ENCODE peak calls at places on chromosomes 1 and 21, in eight cellular contexts. D is GM10248, C is smooth muscle cell of the brain vasculature, A is cardiac muscle cell, E is posterior cingulate gyrus, X is cardiac septum, J is T-helper 2 cell, U is GM12864. L is an unnamed sample.

GRCh38 chr21:15539376-15539775 is 190.4 kb upstream of the USP25 start:
- DNase-seq in J (no peak), X (no peak), A (no peak), C (no peak), E (no peak), D (no peak), U (no peak), L (no peak)

GRCh38 chr1:157269656-157270375 is 131.6 kb upstream of the ETV3 start:
- DNase-seq in D (peak), X (no peak), E (no peak), J (no peak), U (peak), C (no peak), A (no peak), L (no peak)

GRCh38 chr1:41102208-41102607 is 80.7 kb upstream of the SLFNL1 start:
- DNase-seq in X (peak), C (peak), D (no peak), A (no peak), U (no peak), E (peak), J (no peak), L (no peak)

GRCh38 chr1:115218696-115219095 is 119.4 kb downstream of the NGF start:
- DNase-seq in A (no peak), D (no peak), C (no peak), U (no peak), E (no peak), X (no peak), J (no peak), L (no peak)

GRCh38 chr1:14946567-14947285 is 206.8 kb upstream of the TMEM51 start:
- DNase-seq in U (no peak), D (no peak), X (no peak), J (no peak), A (no peak), E (no peak), C (no peak), L (no peak)

GRCh38 chr1:157880621-157881020 is 39.0 kb upstream of the CD5L start:
- DNase-seq in A (no peak), D (no peak), X (no peak), E (no peak), C (no peak), U (no peak), J (no peak), L (peak)

GRCh38 chr21:43866659-43867331 is 1.8 kb downstream of the AGPAT3 start:
- DNase-seq in J (peak), E (no peak), U (no peak), A (no peak), D (peak), C (no peak), X (peak), L (peak)

GRCh38 chr1:203661572-203661971 is 34.9 kb downstream of the ATP2B4 start:
- DNase-seq in U (no peak), A (no peak), C (no peak), D (no peak), J (no peak), X (no peak), E (no peak), L (peak)

GRCh38 chr1:31019401-31019800 is 46.1 kb downstream of the PUM1 start:
- DNase-seq in E (no peak), D (no peak), C (no peak), A (no peak), U (no peak), J (no peak), X (no peak), L (no peak)

GRCh38 chr1:92274939-92275338 is 23.8 kb downstream of the GLMN start:
- DNase-seq in C (no peak), U (no peak), A (no peak), J (no peak), D (no peak), E (no peak), X (no peak), L (no peak)

GRCh38 chr1:198018529-198018928 is 101.4 kb downstream of the LHX9 start:
- DNase-seq in X (no peak), E (no peak), C (no peak), J (no peak), D (no peak), U (no peak), A (no peak), L (peak)